ENCODE peak calls at places on chromosomes 16 and 17, in eight cellular contexts. One of them, this sample, is unnamed.

GRCh38 chr17:42365136-42365535 is 23.1 kb downstream of the STAT3 start:
- DNase-seq in lower leg skin: no peak
- DNase-seq in iPS-NIHi11: no peak
- DNase-seq in Caki2: no peak
- DNase-seq in T-helper 2 cell: peak
- DNase-seq in RKO: no peak
- DNase-seq in NCI-H748 treated with DMSO at 0.1 percent for 48 hours: no peak
- DNase-seq in effector CD4-positive, alpha-beta T cell: no peak
- DNase-seq in this sample: no peak

GRCh38 chr17:50691550-50692447 is 15.9 kb downstream of the ANKRD40 start:
- DNase-seq in lower leg skin: no peak
- DNase-seq in Caki2: no peak
- DNase-seq in iPS-NIHi11: no peak
- DNase-seq in T-helper 2 cell: no peak
- DNase-seq in RKO: no peak
- DNase-seq in NCI-H748 treated with DMSO at 0.1 percent for 48 hours: no peak
- DNase-seq in effector CD4-positive, alpha-beta T cell: no peak
- DNase-seq in this sample: no peak

GRCh38 chr16:77299395-77299794 is 100.2 kb downstream of the SYCE1L start:
- DNase-seq in lower leg skin: no peak
- DNase-seq in iPS-NIHi11: no peak
- DNase-seq in RKO: no peak
- DNase-seq in T-helper 2 cell: no peak
- DNase-seq in effector CD4-positive, alpha-beta T cell: no peak
- DNase-seq in Caki2: no peak
- DNase-seq in NCI-H748 treated with DMSO at 0.1 percent for 48 hours: no peak
- DNase-seq in this sample: no peak

GRCh38 chr16:2152695-2153506 is 2.7 kb upstream of the TRAF7 start:
- DNase-seq in T-helper 2 cell: peak
- DNase-seq in lower leg skin: no peak
- DNase-seq in Caki2: no peak
- DNase-seq in iPS-NIHi11: no peak
- DNase-seq in NCI-H748 treated with DMSO at 0.1 percent for 48 hours: no peak
- DNase-seq in effector CD4-positive, alpha-beta T cell: no peak
- DNase-seq in RKO: peak
- DNase-seq in this sample: no peak

GRCh38 chr17:80430446-80431245 is 15.7 kb downstream of the ENDOV start:
- DNase-seq in effector CD4-positive, alpha-beta T cell: no peak
- DNase-seq in RKO: no peak
- DNase-seq in lower leg skin: no peak
- DNase-seq in Caki2: no peak
- DNase-seq in NCI-H748 treated with DMSO at 0.1 percent for 48 hours: no peak
- DNase-seq in T-helper 2 cell: no peak
- DNase-seq in iPS-NIHi11: no peak
- DNase-seq in this sample: no peak

GRCh38 chr16:87822571-87822970 is 46.7 kb downstream of the SLC7A5 start:
- DNase-seq in iPS-NIHi11: peak
- DNase-seq in Caki2: no peak
- DNase-seq in effector CD4-positive, alpha-beta T cell: no peak
- DNase-seq in NCI-H748 treated with DMSO at 0.1 percent for 48 hours: no peak
- DNase-seq in RKO: no peak
- DNase-seq in T-helper 2 cell: no peak
- DNase-seq in lower leg skin: no peak
- DNase-seq in this sample: no peak

GRCh38 chr17:1643293-1643998 is 2.1 kb downstream of the SCARF1 start:
- DNase-seq in NCI-H748 treated with DMSO at 0.1 percent for 48 hours: peak
- DNase-seq in effector CD4-positive, alpha-beta T cell: peak
- DNase-seq in T-helper 2 cell: peak
- DNase-seq in RKO: peak
- DNase-seq in iPS-NIHi11: peak
- DNase-seq in lower leg skin: no peak
- DNase-seq in Caki2: no peak
- DNase-seq in this sample: peak

GRCh38 chr16:13300066-13300465 is 398.7 kb downstream of the SHISA9 start:
- DNase-seq in T-helper 2 cell: no peak
- DNase-seq in iPS-NIHi11: no peak
- DNase-seq in effector CD4-positive, alpha-beta T cell: no peak
- DNase-seq in Caki2: no peak
- DNase-seq in lower leg skin: no peak
- DNase-seq in NCI-H748 treated with DMSO at 0.1 percent for 48 hours: no peak
- DNase-seq in RKO: no peak
- DNase-seq in this sample: no peak

GRCh38 chr17:4266550-4266949 is 2.8 kb upstream of the ANKFY1 start:
- DNase-seq in T-helper 2 cell: no peak
- DNase-seq in iPS-NIHi11: no peak
- DNase-seq in Caki2: no peak
- DNase-seq in NCI-H748 treated with DMSO at 0.1 percent for 48 hours: no peak
- DNase-seq in lower leg skin: no peak
- DNase-seq in effector CD4-positive, alpha-beta T cell: no peak
- DNase-seq in RKO: no peak
- DNase-seq in this sample: no peak

GRCh38 chr17:71649986-71650385 is 470.8 kb upstream of the SOX9 start:
- DNase-seq in T-helper 2 cell: no peak
- DNase-seq in RKO: no peak
- DNase-seq in effector CD4-positive, alpha-beta T cell: no peak
- DNase-seq in lower leg skin: no peak
- DNase-seq in iPS-NIHi11: no peak
- DNase-seq in Caki2: no peak
- DNase-seq in NCI-H748 treated with DMSO at 0.1 percent for 48 hours: no peak
- DNase-seq in this sample: no peak

GRCh38 chr16:57092786-57093301 is 461 bp downstream of the CPNE2 start:
- DNase-seq in NCI-H748 treated with DMSO at 0.1 percent for 48 hours: no peak
- DNase-seq in iPS-NIHi11: peak
- DNase-seq in lower leg skin: peak
- DNase-seq in effector CD4-positive, alpha-beta T cell: peak
- DNase-seq in T-helper 2 cell: peak
- DNase-seq in RKO: peak
- DNase-seq in Caki2: peak
- DNase-seq in this sample: no peak

GRCh38 chr16:14325921-14326401 is 254.8 kb downstream of the MRTFB start:
- DNase-seq in Caki2: no peak
- DNase-seq in RKO: no peak
- DNase-seq in lower leg skin: no peak
- DNase-seq in T-helper 2 cell: no peak
- DNase-seq in effector CD4-positive, alpha-beta T cell: no peak
- DNase-seq in iPS-NIHi11: no peak
- DNase-seq in NCI-H748 treated with DMSO at 0.1 percent for 48 hours: peak
- DNase-seq in this sample: no peak

GRCh38 chr17:17366235-17366634 is 63.1 kb downstream of the NT5M start:
- DNase-seq in effector CD4-positive, alpha-beta T cell: no peak
- DNase-seq in RKO: no peak
- DNase-seq in Caki2: no peak
- DNase-seq in NCI-H748 treated with DMSO at 0.1 percent for 48 hours: no peak
- DNase-seq in lower leg skin: no peak
- DNase-seq in iPS-NIHi11: no peak
- DNase-seq in T-helper 2 cell: no peak
- DNase-seq in this sample: no peak

GRCh38 chr17:16003841-16004240 is 4.2 kb downstream of the TTC19 start:
- DNase-seq in Caki2: no peak
- DNase-seq in RKO: no peak
- DNase-seq in effector CD4-positive, alpha-beta T cell: no peak
- DNase-seq in iPS-NIHi11: no peak
- DNase-seq in lower leg skin: no peak
- DNase-seq in T-helper 2 cell: no peak
- DNase-seq in NCI-H748 treated with DMSO at 0.1 percent for 48 hours: no peak
- DNase-seq in this sample: no peak

GRCh38 chr17:376936-377863 is 24.6 kb upstream of the RPH3AL start:
- DNase-seq in T-helper 2 cell: no peak
- DNase-seq in effector CD4-positive, alpha-beta T cell: no peak
- DNase-seq in lower leg skin: peak
- DNase-seq in Caki2: no peak
- DNase-seq in iPS-NIHi11: no peak
- DNase-seq in NCI-H748 treated with DMSO at 0.1 percent for 48 hours: no peak
- DNase-seq in RKO: no peak
- DNase-seq in this sample: no peak

GRCh38 chr16:56547120-56547948 is 17.5 kb upstream of the MT4 start:
- DNase-seq in effector CD4-positive, alpha-beta T cell: no peak
- DNase-seq in Caki2: no peak
- DNase-seq in NCI-H748 treated with DMSO at 0.1 percent for 48 hours: no peak
- DNase-seq in RKO: peak
- DNase-seq in T-helper 2 cell: peak
- DNase-seq in iPS-NIHi11: peak
- DNase-seq in lower leg skin: no peak
- DNase-seq in this sample: no peak